ENCODE peak calls at places on chromosome 13, in six cellular contexts. K, C, Y, R, Z and A are unnamed samples. For H3K27me3, the result is how much of the 10 kb centered on the place peaks cover.

GRCh38 chr13:30119476-30119875 is 187.9 kb downstream of the KATNAL1 start:
- DNase-seq in Z (no peak), C (no peak), Y (no peak), R (no peak), K (no peak), A (no peak)

GRCh38 chr13:23871616-23872220 is 17.5 kb downstream of the MIPEP start:
- DNase-seq in Y (no peak), R (no peak), Z (no peak), C (no peak), K (no peak), A (no peak)

GRCh38 chr13:51844862-51845573 is at the start of gene TMEM272:
- DNase-seq in Z (peak), Y (no peak), C (no peak), K (peak), R (peak), A (no peak)

GRCh38 chr13:51625555-51626345 is 41.5 kb downstream of the WDFY2 start:
- DNase-seq in K (no peak), Y (no peak), Z (no peak), R (no peak), C (no peak), A (no peak)

GRCh38 chr13:46546084-46546786 is 6.7 kb upstream of the LRCH1 start:
- DNase-seq in R (no peak), Z (no peak), K (no peak), C (no peak), Y (no peak), A (no peak)

GRCh38 chr13:98083507-98083906 is 59.4 kb upstream of the FARP1 start:
- DNase-seq in Z (no peak), K (no peak), R (no peak), C (no peak), Y (no peak), A (no peak)

GRCh38 chr13:42048323-42048624 is 174 bp upstream of the DGKH start:
- DNase-seq in Z (no peak), K (no peak), C (no peak), Y (no peak), R (no peak), A (no peak)

GRCh38 chr13:109715902-109716301 is 70.5 kb downstream of the IRS2 start:
- DNase-seq in K (no peak), C (no peak), Y (peak), R (no peak), Z (peak), A (peak)

GRCh38 chr13:90256746-90257145 is 1090.7 kb upstream of the MIR17HG start:
- DNase-seq in K (no peak), Z (no peak), R (no peak), C (no peak), Y (no peak), A (no peak)

GRCh38 chr13:30982506-30982905 is 50.0 kb downstream of the TEX26 start:
- DNase-seq in Y (no peak), C (no peak), R (no peak), K (no peak), Z (no peak), A (no peak)

GRCh38 chr13:85896516-85897450 is 97.6 kb upstream of the SLITRK6 start:
- DNase-seq in Y (no peak), C (no peak), Z (no peak), K (no peak), R (peak), A (no peak)

GRCh38 chr13:77507931-77508776 is 27.4 kb upstream of the SCEL start:
- DNase-seq in Y (peak), C (no peak), K (no peak), Z (no peak), R (no peak), A (no peak)

GRCh38 chr13:102769679-102770078 is 3.9 kb downstream of the TEX30 start:
- DNase-seq in C (no peak), Z (no peak), Y (no peak), K (no peak), R (no peak), A (no peak)

GRCh38 chr13:52348081-52348480 is 57.9 kb downstream of the THSD1 start:
- DNase-seq in Z (no peak), K (no peak), Y (no peak), R (no peak), C (no peak), A (no peak)

GRCh38 chr13:66700336-66700735 is 529.8 kb downstream of the PCDH9 start:
- DNase-seq in R (no peak), K (no peak), Z (no peak), C (no peak), Y (no peak), A (no peak)

GRCh38 chr13:32911506-32911905 is 104.7 kb upstream of the KL start:
- DNase-seq in C (no peak), Y (no peak), K (no peak), R (peak), Z (no peak), A (no peak)

GRCh38 chr13:40662866-40663265 is 3.6 kb downstream of the FOXO1 start:
- DNase-seq in Y (no peak), K (no peak), Z (no peak), R (no peak), C (no peak), A (no peak)

GRCh38 chr13:112133489-112134149 is 66.7 kb downstream of the SOX1 start:
- DNase-seq in Z (no peak), R (no peak), C (no peak), K (no peak), Y (no peak), A (no peak)
- H3K27me3 ChIP-seq in Z (under half), R (under half), C (under half), K (under half), Y (half or more), A (under half)

DNA sequence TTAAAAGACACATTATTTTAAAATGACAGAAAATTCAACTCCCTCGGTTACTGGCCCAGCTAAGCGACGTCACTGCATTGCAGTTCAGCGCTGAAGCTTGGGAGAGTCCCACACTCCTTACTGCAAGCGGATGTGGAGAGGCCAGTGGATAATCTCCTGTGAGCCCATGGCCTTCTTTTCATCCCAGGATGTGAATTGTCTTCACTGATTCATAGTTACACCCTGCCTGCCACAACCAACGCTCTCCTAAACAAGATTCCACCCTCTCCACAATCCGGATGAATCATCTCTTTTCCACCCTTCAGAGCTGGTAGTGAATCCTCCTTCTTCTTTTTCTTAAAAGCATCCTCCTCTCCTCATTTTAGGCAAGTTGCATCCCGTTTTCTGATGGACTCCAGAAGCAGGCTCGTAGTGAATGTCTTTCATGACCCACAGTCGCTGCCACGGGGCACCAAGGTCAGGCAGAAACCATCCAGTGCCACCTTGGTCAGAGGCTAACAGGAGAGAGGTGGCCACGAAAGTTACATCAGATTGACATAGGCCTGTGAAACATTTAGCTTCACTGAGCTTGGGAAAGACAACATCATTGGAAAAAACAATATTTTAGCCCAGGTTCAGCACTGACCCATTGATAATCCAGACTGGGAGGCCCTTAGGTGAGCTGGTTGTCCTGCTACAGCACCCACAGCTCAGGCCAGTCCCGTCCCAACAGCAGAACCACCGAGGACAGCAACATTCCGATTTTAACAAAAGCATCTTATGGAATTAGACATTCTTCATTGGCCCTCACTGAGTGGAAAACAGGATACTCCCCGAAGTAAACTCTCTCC is 2.0 kb downstream of the GJB2 start:
- DNase-seq in R (no peak), C (no peak), Z (no peak), Y (no peak), K (no peak), A (no peak)
- H3K27me3 ChIP-seq in R (under half), C (under half), Z (half or more), Y (under half), K (half or more), A (under half)

DNA sequence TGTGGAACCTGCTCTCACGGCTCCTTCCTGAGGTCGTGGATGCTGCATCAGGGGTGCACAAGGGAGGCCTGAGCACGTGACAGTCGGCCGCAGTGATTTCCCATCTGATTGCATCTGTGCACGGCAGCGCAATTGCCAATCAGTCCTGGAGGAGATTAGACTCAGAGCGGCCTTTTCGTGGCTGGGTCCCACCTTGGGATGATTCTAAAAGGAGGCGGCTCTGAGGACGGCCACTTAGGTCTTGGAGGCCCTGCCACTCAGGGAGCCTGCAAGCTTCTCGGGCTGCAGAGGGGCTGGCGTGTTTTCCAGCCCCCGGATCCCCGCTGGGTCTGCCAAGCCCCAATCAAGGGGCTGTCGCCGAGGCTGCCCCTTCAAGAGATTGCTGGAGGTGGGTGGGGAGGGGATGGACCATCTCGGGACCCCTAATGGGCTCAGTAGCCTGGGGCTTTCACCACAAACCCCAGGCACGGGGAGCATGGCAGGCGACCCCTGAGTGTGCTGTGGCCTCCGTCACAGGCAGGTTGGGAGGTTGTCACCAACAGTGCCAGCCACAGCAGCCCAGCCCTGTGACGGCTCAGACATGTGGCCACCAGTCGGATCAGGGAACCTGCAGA is 51.6 kb downstream of the SOX1 start:
- DNase-seq in Y (no peak), C (no peak), R (no peak), K (no peak), Z (no peak), A (no peak)
- H3K27me3 ChIP-seq in Y (half or more), C (under half), R (under half), K (under half), Z (under half), A (under half)

GRCh38 chr13:96473463-96474157 is 383.7 kb downstream of the HS6ST3 start:
- DNase-seq in R (no peak), Z (no peak), Y (no peak), K (peak), C (no peak), A (no peak)

GRCh38 chr13:96475103-96475502 is 385.2 kb downstream of the HS6ST3 start:
- DNase-seq in Z (no peak), K (no peak), R (no peak), Y (no peak), C (no peak), A (no peak)

GRCh38 chr13:96474158-96474606 is 384.3 kb downstream of the HS6ST3 start:
- DNase-seq in Y (no peak), Z (no peak), C (no peak), K (no peak), R (no peak), A (no peak)
- H3K27me3 ChIP-seq in Y (under half), Z (under half), C (under half), K (under half), R (under half), A (under half)

GRCh38 chr13:71864094-71864980 is 2.7 kb downstream of the DACH1 start:
- DNase-seq in C (peak), K (no peak), R (peak), Y (no peak), Z (peak), A (no peak)

GRCh38 chr13:71864981-71865857 is 1.8 kb downstream of the DACH1 start:
- DNase-seq in Y (no peak), R (peak), C (no peak), Z (peak), K (no peak), A (no peak)

GRCh38 chr13:71865858-71866172 is 1.2 kb downstream of the DACH1 start:
- DNase-seq in Z (no peak), Y (no peak), R (peak), C (no peak), K (no peak), A (no peak)

GRCh38 chr13:71861769-71862168 is 5.2 kb downstream of the DACH1 start:
- DNase-seq in Z (no peak), K (no peak), C (no peak), Y (no peak), R (no peak), A (no peak)

GRCh38 chr13:71863249-71863648 is 3.8 kb downstream of the DACH1 start:
- DNase-seq in K (no peak), Y (no peak), C (no peak), R (no peak), Z (no peak), A (no peak)
- H3K27me3 ChIP-seq in K (under half), Y (under half), C (under half), R (under half), Z (under half), A (under half)

GRCh38 chr13:113955235-113955634 is 18.6 kb downstream of the C13orf46 start:
- DNase-seq in R (no peak), C (no peak), Z (peak), Y (no peak), K (no peak), A (no peak)
- H3K27me3 ChIP-seq in R (under half), C (under half), Z (under half), Y (under half), K (under half), A (under half)

GRCh38 chr13:50513528-50513863 is 330.0 kb downstream of the DLEU7 start:
- DNase-seq in Y (no peak), C (no peak), Z (no peak), K (no peak), R (no peak), A (no peak)
- H3K27me3 ChIP-seq in Y (under half), C (under half), Z (under half), K (under half), R (under half), A (under half)

GRCh38 chr13:112068531-112069062 is 1.6 kb downstream of the SOX1 start:
- DNase-seq in Y (no peak), R (no peak), K (no peak), C (no peak), Z (no peak), A (no peak)
- H3K27me3 ChIP-seq in Y (under half), R (half or more), K (half or more), C (half or more), Z (half or more), A (under half)